ENCODE peak calls at places on chromosomes 2 and 18, in four cellular contexts. One of them, this sample, is unnamed.

GRCh38 chr2:77508511-77508910 is 13.7 kb downstream of the LRRTM4 start:
- DNase-seq in left lung: no peak
- DNase-seq in CD8-positive, alpha-beta memory T cell: no peak
- DNase-seq in GM23248: no peak
- DNase-seq in this sample: no peak

GRCh38 chr2:12536926-12537325 is 179.8 kb upstream of the TRIB2 start:
- DNase-seq in left lung: no peak
- DNase-seq in GM23248: no peak
- DNase-seq in CD8-positive, alpha-beta memory T cell: no peak
- DNase-seq in this sample: no peak

GRCh38 chr2:215479536-215480240 is 43.8 kb upstream of the FN1 start:
- DNase-seq in GM23248: no peak
- DNase-seq in CD8-positive, alpha-beta memory T cell: no peak
- DNase-seq in left lung: no peak
- DNase-seq in this sample: no peak

GRCh38 chr2:156480376-156480775 is 44.2 kb downstream of the GPD2 start:
- DNase-seq in left lung: no peak
- DNase-seq in CD8-positive, alpha-beta memory T cell: no peak
- DNase-seq in GM23248: no peak
- DNase-seq in this sample: no peak

GRCh38 chr2:205477016-205477705 is 205.1 kb upstream of the NRP2 start:
- DNase-seq in CD8-positive, alpha-beta memory T cell: no peak
- DNase-seq in left lung: no peak
- DNase-seq in GM23248: peak; percentile 38
- DNase-seq in this sample: no peak

GRCh38 chr2:74259191-74259590 is 60.8 kb downstream of the MTHFD2 start:
- DNase-seq in left lung: no peak
- DNase-seq in CD8-positive, alpha-beta memory T cell: no peak
- DNase-seq in GM23248: no peak
- DNase-seq in this sample: no peak

GRCh38 chr2:236120006-236120740 is 48.0 kb downstream of the GBX2 start:
- DNase-seq in GM23248: no peak
- DNase-seq in CD8-positive, alpha-beta memory T cell: no peak
- DNase-seq in left lung: peak; percentile 28
- DNase-seq in this sample: no peak

GRCh38 chr2:7744827-7745226 is 827.6 kb downstream of the RNF144A start:
- DNase-seq in GM23248: peak; percentile 10
- DNase-seq in left lung: no peak
- DNase-seq in CD8-positive, alpha-beta memory T cell: peak; percentile 87
- DNase-seq in this sample: no peak

GRCh38 chr2:100571668-100572067 is 8.9 kb downstream of the PDCL3 start:
- DNase-seq in GM23248: no peak
- DNase-seq in left lung: no peak
- DNase-seq in CD8-positive, alpha-beta memory T cell: no peak
- DNase-seq in this sample: no peak

GRCh38 chr18:46706968-46707367 is 49.9 kb downstream of the ST8SIA5 start:
- DNase-seq in GM23248: peak; percentile 38
- DNase-seq in left lung: no peak
- DNase-seq in CD8-positive, alpha-beta memory T cell: no peak
- DNase-seq in this sample: no peak

GRCh38 chr2:96549967-96550786 is 13.6 kb downstream of the ARID5A start:
- DNase-seq in CD8-positive, alpha-beta memory T cell: no peak
- DNase-seq in left lung: no peak
- DNase-seq in GM23248: peak; percentile 20
- DNase-seq in this sample: peak; percentile 81

GRCh38 chr2:65919579-65920188 is 487.3 kb upstream of the SPRED2 start:
- DNase-seq in left lung: no peak
- DNase-seq in GM23248: no peak
- DNase-seq in CD8-positive, alpha-beta memory T cell: no peak
- DNase-seq in this sample: no peak

GRCh38 chr2:6352906-6353515 is 512.7 kb downstream of the CMPK2 start:
- DNase-seq in left lung: peak; percentile 72
- DNase-seq in GM23248: peak; percentile 61
- DNase-seq in CD8-positive, alpha-beta memory T cell: no peak
- DNase-seq in this sample: no peak

GRCh38 chr2:173187911-173188788 is 112.5 kb downstream of the MAP3K20 start:
- DNase-seq in CD8-positive, alpha-beta memory T cell: no peak
- DNase-seq in GM23248: peak; percentile 85
- DNase-seq in left lung: no peak
- DNase-seq in this sample: no peak

GRCh38 chr2:157930728-157931127 is 54.6 kb upstream of the ACVR1 start:
- DNase-seq in left lung: no peak
- DNase-seq in GM23248: no peak
- DNase-seq in CD8-positive, alpha-beta memory T cell: no peak
- DNase-seq in this sample: no peak
- H3K4me1 ChIP-seq in left lung: no peaks in the 10 kb centered on the region
- H3K4me1 ChIP-seq in GM23248: no peaks in the 10 kb centered on the region
- H3K4me1 ChIP-seq in CD8-positive, alpha-beta memory T cell: no peaks in the 10 kb centered on the region
- H3K4me1 ChIP-seq in this sample: no peaks in the 10 kb centered on the region

GRCh38 chr2:45763797-45764196 is 112.3 kb downstream of the PRKCE start:
- DNase-seq in CD8-positive, alpha-beta memory T cell: no peak
- DNase-seq in GM23248: no peak
- DNase-seq in left lung: no peak
- DNase-seq in this sample: no peak

GRCh38 chr2:45765007-45765767 is 113.7 kb downstream of the PRKCE start:
- DNase-seq in left lung: no peak
- DNase-seq in CD8-positive, alpha-beta memory T cell: no peak
- DNase-seq in GM23248: no peak
- DNase-seq in this sample: no peak

GRCh38 chr2:45761660-45762059 is 110.2 kb downstream of the PRKCE start:
- DNase-seq in CD8-positive, alpha-beta memory T cell: no peak
- DNase-seq in left lung: no peak
- DNase-seq in GM23248: no peak
- DNase-seq in this sample: no peak

GRCh38 chr2:45765847-45766254 is 114.4 kb downstream of the PRKCE start:
- DNase-seq in left lung: no peak
- DNase-seq in GM23248: no peak
- DNase-seq in CD8-positive, alpha-beta memory T cell: no peak
- DNase-seq in this sample: no peak

GRCh38 chr2:45763256-45763655 is 111.8 kb downstream of the PRKCE start:
- DNase-seq in GM23248: no peak
- DNase-seq in left lung: no peak
- DNase-seq in CD8-positive, alpha-beta memory T cell: no peak
- DNase-seq in this sample: no peak
- H3K27ac ChIP-seq in GM23248: no peak overlapping the region
- H3K27ac ChIP-seq in left lung: no peak overlapping the region
- H3K27ac ChIP-seq in CD8-positive, alpha-beta memory T cell: no peak overlapping the region
- H3K27ac ChIP-seq in this sample: no peak overlapping the region

GRCh38 chr2:86105969-86106945 is at the start of gene PTCD3:
- DNase-seq in left lung: peak; percentile 96
- DNase-seq in CD8-positive, alpha-beta memory T cell: peak; percentile 95
- DNase-seq in GM23248: peak; percentile 99
- DNase-seq in this sample: peak; percentile 95
- H3K4me1 ChIP-seq in left lung: peaks cover 15% of the 10 kb centered on the region
- H3K4me1 ChIP-seq in CD8-positive, alpha-beta memory T cell: peaks cover 34% of the 10 kb centered on the region
- H3K4me1 ChIP-seq in GM23248: peaks cover 17% of the 10 kb centered on the region
- H3K4me1 ChIP-seq in this sample: peaks cover 18% of the 10 kb centered on the region

DNA sequence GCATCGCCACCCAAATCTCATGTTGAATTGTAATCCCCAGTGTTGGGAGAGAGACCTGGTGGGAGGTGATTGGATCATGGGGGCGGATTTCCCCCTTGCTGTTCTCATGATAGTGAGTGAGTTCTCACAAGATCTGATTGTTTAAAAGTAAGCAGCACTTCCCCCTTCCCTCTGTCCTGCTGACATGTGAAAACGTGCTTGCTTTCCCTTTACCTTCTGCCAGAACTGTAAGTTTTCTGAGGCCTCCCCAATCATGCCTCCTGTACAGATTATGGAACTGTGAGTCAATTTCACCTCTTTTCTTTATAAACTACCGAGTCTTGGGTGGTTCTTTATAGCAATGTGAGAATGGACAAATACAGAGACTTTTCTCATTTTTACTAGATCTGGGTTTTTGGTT is 161.4 kb upstream of the SP5 start:
- DNase-seq in left lung: no peak
- DNase-seq in GM23248: no peak
- DNase-seq in CD8-positive, alpha-beta memory T cell: no peak
- DNase-seq in this sample: no peak
- H3K27ac ChIP-seq in left lung: no peak overlapping the region
- H3K27ac ChIP-seq in GM23248: no peak overlapping the region
- H3K27ac ChIP-seq in CD8-positive, alpha-beta memory T cell: no peak overlapping the region
- H3K27ac ChIP-seq in this sample: no peak overlapping the region

GRCh38 chr2:20526666-20527065 is 79.8 kb downstream of the RHOB start:
- DNase-seq in CD8-positive, alpha-beta memory T cell: no peak
- DNase-seq in GM23248: no peak
- DNase-seq in left lung: no peak
- DNase-seq in this sample: peak; percentile 25

GRCh38 chr2:20523798-20524197 is 76.9 kb downstream of the RHOB start:
- DNase-seq in GM23248: no peak
- DNase-seq in CD8-positive, alpha-beta memory T cell: no peak
- DNase-seq in left lung: no peak
- DNase-seq in this sample: no peak

GRCh38 chr2:20525041-20526035 is 78.5 kb downstream of the RHOB start:
- DNase-seq in CD8-positive, alpha-beta memory T cell: no peak
- DNase-seq in GM23248: peak; percentile 89
- DNase-seq in left lung: no peak
- DNase-seq in this sample: peak; percentile 88

GRCh38 chr2:20524412-20525040 is 77.7 kb downstream of the RHOB start:
- DNase-seq in CD8-positive, alpha-beta memory T cell: no peak
- DNase-seq in GM23248: no peak
- DNase-seq in left lung: no peak
- DNase-seq in this sample: peak; percentile 45

DNA sequence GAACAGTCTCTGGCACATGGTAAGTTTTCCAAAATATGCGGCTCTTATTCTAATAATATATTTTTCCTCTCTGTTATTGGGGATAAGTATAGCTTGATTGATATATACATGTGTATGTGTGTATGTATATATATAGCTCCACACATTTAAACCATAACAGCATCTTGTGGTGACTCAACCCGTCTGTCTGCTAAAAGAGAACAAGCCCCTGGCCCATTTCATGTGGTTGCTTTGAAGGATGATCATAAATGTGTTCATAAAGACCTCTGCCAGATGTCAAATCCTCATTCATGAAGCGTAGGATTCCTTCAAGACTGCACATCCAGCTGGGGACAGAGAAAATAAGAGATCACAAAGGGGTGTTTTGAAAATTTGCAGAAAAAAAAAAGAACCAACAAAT is 79.3 kb downstream of the RHOB start:
- DNase-seq in CD8-positive, alpha-beta memory T cell: no peak
- DNase-seq in left lung: no peak
- DNase-seq in GM23248: no peak
- DNase-seq in this sample: no peak
- H3K4me1 ChIP-seq in CD8-positive, alpha-beta memory T cell: no peaks in the 10 kb centered on the region
- H3K4me1 ChIP-seq in left lung: peaks cover 12% of the 10 kb centered on the region
- H3K4me1 ChIP-seq in GM23248: peaks cover 9% of the 10 kb centered on the region
- H3K4me1 ChIP-seq in this sample: peaks cover 14% of the 10 kb centered on the region

This sample was measured in osteoblast.